ENCODE peak calls at places on chromosome 1, in four cellular contexts. E is tibial artery; Y is ovary; C is CD8-positive, alpha-beta T cell. Z is an unnamed sample.

GRCh38 chr1:26111530-26112406 is at the start of gene PDIK1L:
- DNase-seq in E (peak), Y (peak), C (peak), Z (peak)

GRCh38 chr1:29243863-29244185 is 7.5 kb downstream of the PTPRU start:
- DNase-seq in E (no peak), Y (no peak), C (no peak), Z (peak)

GRCh38 chr1:245173446-245174178 is 18.8 kb downstream of the KIF26B start:
- DNase-seq in E (no peak), Y (no peak), C (no peak), Z (no peak)

GRCh38 chr1:39933956-39934941 is 20.7 kb upstream of the MFSD2A start:
- DNase-seq in E (peak), Y (peak), C (no peak), Z (peak)

GRCh38 chr1:3454811-3455618 is 550 bp downstream of the ARHGEF16 start:
- DNase-seq in E (no peak), Y (no peak), C (no peak), Z (no peak)

GRCh38 chr1:183090386-183091006 is 67.3 kb downstream of the LAMC1 start:
- DNase-seq in E (no peak), Y (no peak), C (no peak), Z (no peak)

GRCh38 chr1:43466403-43466802 is 12.7 kb upstream of the HYI start:
- DNase-seq in E (no peak), Y (no peak), C (no peak), Z (no peak)

GRCh38 chr1:27382950-27383627 is at the start of gene CD164L2:
- DNase-seq in E (no peak), Y (no peak), C (no peak), Z (no peak)

DNA sequence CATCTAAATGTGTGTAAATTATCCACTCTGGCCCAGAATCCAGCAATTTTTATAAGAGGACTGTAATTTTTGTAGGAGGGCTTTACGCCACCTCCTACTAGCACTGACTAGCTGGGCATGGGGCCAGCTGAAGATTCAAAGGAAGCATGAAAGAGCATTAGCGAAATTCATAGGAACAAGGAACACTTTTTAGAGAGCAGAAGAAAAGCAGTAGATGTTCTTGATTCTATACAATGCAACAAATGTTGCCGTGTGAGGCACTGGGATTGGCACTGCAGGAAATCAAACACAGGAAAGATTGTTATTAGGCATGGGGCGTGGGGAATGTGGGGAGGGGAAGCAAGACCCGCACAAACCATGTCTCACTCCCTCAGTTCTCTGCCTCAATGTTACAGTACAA is 58.4 kb upstream of the PARP1 start:
- DNase-seq in E (no peak), Y (no peak), C (no peak), Z (no peak)
- TF ChIP-seq CTCF in E (no peak), Y (no peak), C (no peak), Z (no peak)

GRCh38 chr1:217135987-217136894 is 413.0 kb upstream of the ESRRG start:
- DNase-seq in E (no peak), Y (no peak), C (no peak), Z (no peak)
- H3K4me3 ChIP-seq in E (peak), Y (no peak), C (no peak), Z (no peak)

DNA sequence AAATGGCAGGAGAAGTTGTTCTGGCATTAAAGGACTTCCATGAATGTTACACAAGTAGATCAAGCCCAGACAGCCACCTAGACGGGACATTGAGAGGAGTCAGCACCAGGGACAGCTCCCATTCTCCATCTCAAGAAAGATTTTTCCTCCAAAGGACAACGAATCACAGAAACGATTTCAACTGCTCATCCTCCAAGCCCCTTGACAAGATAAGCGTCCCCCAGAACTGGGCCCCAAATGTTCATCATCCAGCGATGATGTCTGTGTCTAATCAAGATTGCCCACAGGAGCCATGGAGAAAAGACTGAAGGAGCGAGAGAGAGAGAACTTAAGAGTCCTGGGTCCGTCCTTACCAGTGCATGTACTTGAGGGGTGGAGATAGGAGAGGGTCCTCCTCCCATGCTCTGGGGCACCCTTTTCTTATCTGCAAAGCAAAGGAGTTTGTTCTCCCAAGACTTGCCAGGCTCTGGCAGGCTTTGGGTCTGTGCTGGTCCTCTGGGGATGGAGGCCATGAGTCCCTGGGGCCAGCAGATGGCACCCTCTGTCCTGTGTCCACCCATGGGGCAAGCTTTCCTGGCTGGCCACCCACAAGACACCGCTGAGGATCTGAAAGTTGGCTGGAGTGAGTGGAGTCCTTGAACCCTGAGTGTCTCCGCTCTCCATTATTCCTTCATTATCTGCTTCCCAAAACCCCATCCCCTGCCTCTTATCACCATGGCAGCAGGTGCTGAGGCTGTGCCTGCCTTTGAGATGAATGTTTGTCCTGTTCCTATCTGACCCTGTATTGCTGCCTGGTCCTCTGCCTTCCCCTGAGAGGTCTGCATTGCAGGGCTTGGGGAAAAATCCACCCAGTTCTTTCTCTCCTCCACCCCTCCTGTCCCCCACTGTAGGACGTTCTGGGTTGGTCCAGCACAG is 164.6 kb downstream of the ACTL8 start:
- DNase-seq in E (peak), Y (no peak), C (no peak), Z (peak)
- TF ChIP-seq CTCF in E (no peak), Y (no peak), C (no peak), Z (peak)

GRCh38 chr1:8525291-8526275 is 207.7 kb downstream of the SLC45A1 start:
- DNase-seq in E (peak), Y (peak), C (peak), Z (peak)

GRCh38 chr1:8520483-8520966 is 202.6 kb downstream of the SLC45A1 start:
- DNase-seq in E (no peak), Y (no peak), C (no peak), Z (no peak)

GRCh38 chr1:8523641-8524206 is 205.8 kb downstream of the SLC45A1 start:
- DNase-seq in E (no peak), Y (no peak), C (no peak), Z (no peak)

GRCh38 chr1:8529901-8530300 is 212.0 kb downstream of the SLC45A1 start:
- DNase-seq in E (no peak), Y (no peak), C (no peak), Z (no peak)

GRCh38 chr1:8524637-8525157 is 206.8 kb downstream of the SLC45A1 start:
- DNase-seq in E (no peak), Y (no peak), C (no peak), Z (no peak)
- H3K4me3 ChIP-seq in E (peak), Y (peak), C (peak), Z (no peak)

DNA sequence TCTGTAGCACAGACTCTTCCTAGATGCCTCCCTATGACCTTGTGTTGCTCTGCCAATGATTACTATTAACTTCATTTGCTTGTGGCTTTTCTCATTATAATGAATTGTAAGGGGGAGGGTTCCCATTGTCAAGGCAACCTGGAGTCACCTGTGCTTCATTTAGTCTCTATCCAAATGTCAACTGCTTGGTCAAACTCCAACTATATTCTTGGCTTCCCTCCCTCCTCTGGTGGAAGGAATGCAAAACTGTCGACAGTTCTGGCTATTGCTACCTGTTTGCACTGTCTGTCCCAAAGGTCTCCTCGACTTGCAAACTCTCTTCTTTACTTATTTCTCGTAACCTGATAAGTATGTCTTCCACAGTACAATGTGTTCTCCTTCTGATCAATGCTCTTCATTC is 100.3 kb downstream of the CACNA1E start:
- DNase-seq in E (no peak), Y (no peak), C (no peak), Z (no peak)
- TF ChIP-seq CTCF in E (no peak), Y (no peak), C (no peak), Z (no peak)